ENCODE peak calls at places on chromosomes 6 and 20, in nine cellular contexts. S is NCI-H1092; J is dorsolateral prefrontal cortex; X is aorta; O is endothelial cell; D is HEK293T; C is Jurkat, Clone E6-1; W is T-cell; A is HS-5. P is an unnamed sample.

GRCh38 chr6:29926795-29927427 is 15.4 kb upstream of the HLA-A start:
- DNase-seq in X (peak; percentile 91), O (peak; percentile 62), A (no peak), W (peak; percentile 71), J (peak; percentile 56), S (no peak), C (no peak), D (no peak), P (peak; percentile 16)

GRCh38 chr6:31396422-31397152 is 6.8 kb upstream of the MICA start:
- DNase-seq in X (peak; percentile 91), W (peak; percentile 69), S (peak; percentile 3), J (peak; percentile 60), D (peak; percentile 62), A (peak; percentile 60), C (peak; percentile 63), O (peak; percentile 83), P (peak; percentile 78)

GRCh38 chr6:15608406-15608805 is 54.4 kb downstream of the DTNBP1 start:
- DNase-seq in W (no peak), J (no peak), C (no peak), X (no peak), A (peak; percentile 79), O (peak; percentile 15), S (no peak), D (no peak), P (no peak)

GRCh38 chr6:8084586-8084985 is 17.8 kb downstream of the EEF1E1 start:
- DNase-seq in A (no peak), W (no peak), D (no peak), X (no peak), O (no peak), J (no peak), S (no peak), C (no peak), P (no peak)

GRCh38 chr20:44723798-44724362 is 8.7 kb downstream of the CCN5 start:
- DNase-seq in W (no peak), C (no peak), S (no peak), X (peak; percentile 28), O (no peak), D (no peak), J (no peak), A (no peak), P (no peak)

GRCh38 chr6:140480852-140481251 is 1106.4 kb upstream of the CITED2 start:
- DNase-seq in D (no peak), W (no peak), J (no peak), O (no peak), A (no peak), C (no peak), S (no peak), X (no peak), P (no peak)

GRCh38 chr20:19778404-19778803 is 20.3 kb downstream of the RIN2 start:
- DNase-seq in W (no peak), D (no peak), S (no peak), A (no peak), C (no peak), X (no peak), O (no peak), J (no peak), P (no peak)

GRCh38 chr6:37004044-37004984 is 1.1 kb upstream of the FGD2 start:
- DNase-seq in C (no peak), J (no peak), X (no peak), W (no peak), A (no peak), O (no peak), D (no peak), S (peak; percentile 28), P (no peak)

GRCh38 chr6:87210979-87211378 is 55.6 kb downstream of the ZNF292 start:
- DNase-seq in X (no peak), J (no peak), W (no peak), O (no peak), S (no peak), C (peak; percentile 6), D (no peak), A (no peak), P (no peak)

GRCh38 chr6:81401970-81402690 is 350.4 kb downstream of the TENT5A start:
- DNase-seq in X (no peak), D (no peak), J (no peak), O (no peak), C (no peak), A (no peak), S (no peak), W (no peak), P (no peak)

GRCh38 chr6:169997187-169997929 is 245.9 kb downstream of the ERMARD start:
- DNase-seq in W (no peak), X (peak; percentile 62), O (no peak), S (no peak), D (no peak), A (no peak), J (no peak), C (no peak), P (no peak)

GRCh38 chr6:47700051-47700450 is 1.7 kb downstream of the ADGRF4 start:
- DNase-seq in A (peak; percentile 60), D (no peak), S (no peak), X (no peak), J (no peak), O (no peak), W (no peak), C (no peak), P (no peak)

GRCh38 chr20:49894073-49894470 is 21.3 kb downstream of the SPATA2 start:
- DNase-seq in D (no peak), J (no peak), W (no peak), X (no peak), C (no peak), O (no peak), S (no peak), A (no peak), P (no peak)

GRCh38 chr6:83854766-83855165 is 1.6 kb downstream of the RIPPLY2 start:
- DNase-seq in S (no peak), W (no peak), X (no peak), O (no peak), C (no peak), J (no peak), A (no peak), D (no peak), P (no peak)

GRCh38 chr6:86192123-86192522 is 549.4 kb upstream of the SYNCRIP start:
- DNase-seq in O (no peak), A (no peak), C (peak; percentile 58), X (no peak), W (no peak), S (no peak), D (peak; percentile 8), J (no peak), P (peak; percentile 31)

GRCh38 chr20:49880724-49881445 is 34.4 kb downstream of the SPATA2 start:
- DNase-seq in S (no peak), C (no peak), A (no peak), O (no peak), W (no peak), X (no peak), D (no peak), J (no peak), P (no peak)

GRCh38 chr20:9246731-9247130 is 177.8 kb downstream of the PLCB4 start:
- DNase-seq in O (no peak), J (no peak), A (no peak), S (no peak), C (no peak), W (no peak), D (no peak), X (no peak), P (no peak)

GRCh38 chr6:140846518-140847277 is 1286.0 kb upstream of the GJE1 start:
- DNase-seq in O (no peak), W (no peak), A (no peak), J (no peak), C (no peak), X (no peak), S (no peak), D (no peak), P (no peak)

GRCh38 chr6:158853072-158853871 is 34.1 kb upstream of the EZR start:
- DNase-seq in J (no peak), A (peak; percentile 94), X (no peak), D (peak; percentile 61), W (peak; percentile 87), S (no peak), O (peak; percentile 37), C (peak; percentile 80), P (peak; percentile 74)

GRCh38 chr6:47440722-47441121 is 36.9 kb upstream of the CD2AP start:
- DNase-seq in W (no peak), S (no peak), O (no peak), C (no peak), D (no peak), J (no peak), A (no peak), X (no peak), P (no peak)

GRCh38 chr6:7975764-7976146 is 65.2 kb upstream of the TXNDC5 start:
- DNase-seq in J (peak; percentile 55), C (no peak), S (no peak), A (no peak), X (no peak), D (no peak), O (no peak), W (no peak), P (no peak)

GRCh38 chr6:35496036-35496850 is 636 bp downstream of the TEAD3 start:
- DNase-seq in W (no peak), C (no peak), X (peak; percentile 88), J (no peak), D (peak; percentile 49), O (peak; percentile 40), A (no peak), S (no peak), P (peak; percentile 77)

GRCh38 chr20:58611236-58612020 is 39.7 kb upstream of the STX16 start:
- DNase-seq in S (no peak), C (no peak), J (no peak), W (no peak), X (peak; percentile 72), A (no peak), O (no peak), D (no peak), P (no peak)

GRCh38 chr20:7692478-7692877 is 247.8 kb downstream of the HAO1 start:
- DNase-seq in D (no peak), W (no peak), J (no peak), C (no peak), S (no peak), A (no peak), X (no peak), O (no peak), P (no peak)

GRCh38 chr6:161486326-161486725 is 212.5 kb upstream of the AGPAT4 start:
- DNase-seq in D (no peak), O (no peak), S (no peak), W (no peak), X (no peak), C (no peak), A (peak; percentile 39), J (no peak), P (no peak)

GRCh38 chr6:48765352-48765961 is 654.5 kb upstream of the PTCHD4 start:
- DNase-seq in C (peak; percentile 18), X (no peak), D (peak; percentile 48), S (peak; percentile 27), A (no peak), O (peak; percentile 31), W (no peak), J (no peak), P (peak; percentile 77)

GRCh38 chr20:17357238-17357637 is 130.4 kb downstream of the PCSK2 start:
- DNase-seq in A (no peak), J (no peak), S (peak; percentile 8), C (no peak), O (no peak), D (no peak), W (no peak), X (no peak), P (no peak)

GRCh38 chr6:79631800-79632172 is 657 bp downstream of the SH3BGRL2 start:
- DNase-seq in C (no peak), X (no peak), W (no peak), J (no peak), A (no peak), D (no peak), O (no peak), S (no peak), P (no peak)

GRCh38 chr6:70445001-70445400 is 31.7 kb downstream of the FAM135A start:
- DNase-seq in S (no peak), X (no peak), W (no peak), C (no peak), A (no peak), O (no peak), D (no peak), J (no peak), P (no peak)

GRCh38 chr6:7836371-7837026 is 74.1 kb downstream of the TXNDC5 start:
- DNase-seq in C (no peak), O (no peak), A (no peak), J (no peak), W (no peak), D (no peak), X (no peak), S (no peak), P (no peak)

GRCh38 chr6:38100380-38100779 is 280.9 kb downstream of the ZFAND3 start:
- DNase-seq in X (no peak), A (no peak), W (no peak), S (no peak), J (no peak), C (no peak), O (no peak), D (no peak), P (no peak)